ENCODE peak calls at places on chromosomes 3 and 15, in four cellular contexts. One of them, this sample, is unnamed. For H4K20me1, the result is how much of the 10 kb centered on the place peaks cover.

GRCh38 chr3:123733341-123733740 is 148.5 kb upstream of the HACD2 start:
- DNase-seq in MM.1S: no peak
- DNase-seq in mammary epithelial cell: peak
- DNase-seq in SK-N-SH: no peak
- DNase-seq in this sample: no peak

GRCh38 chr15:67107014-67107812 is 41.8 kb downstream of the SMAD3 start:
- DNase-seq in MM.1S: no peak
- DNase-seq in mammary epithelial cell: peak
- DNase-seq in SK-N-SH: no peak
- DNase-seq in this sample: peak

GRCh38 chr15:41284425-41285177 is 47.8 kb downstream of the OIP5 start:
- DNase-seq in MM.1S: peak
- DNase-seq in mammary epithelial cell: peak
- DNase-seq in SK-N-SH: peak
- DNase-seq in this sample: peak

GRCh38 chr15:31014608-31014925 is 23.1 kb upstream of the MTMR10 start:
- DNase-seq in MM.1S: no peak
- DNase-seq in mammary epithelial cell: no peak
- DNase-seq in SK-N-SH: no peak
- DNase-seq in this sample: no peak

GRCh38 chr3:19093084-19093483 is 55.2 kb upstream of the KCNH8 start:
- DNase-seq in MM.1S: no peak
- DNase-seq in mammary epithelial cell: no peak
- DNase-seq in SK-N-SH: no peak
- DNase-seq in this sample: no peak

GRCh38 chr15:78767331-78767951 is 43.8 kb downstream of the ADAMTS7 start:
- DNase-seq in MM.1S: no peak
- DNase-seq in mammary epithelial cell: no peak
- DNase-seq in SK-N-SH: no peak
- DNase-seq in this sample: peak

GRCh38 chr3:166637984-166638530 is 742.0 kb downstream of the ZBBX start:
- DNase-seq in MM.1S: no peak
- DNase-seq in mammary epithelial cell: no peak
- DNase-seq in SK-N-SH: no peak
- DNase-seq in this sample: no peak

GRCh38 chr3:11195201-11195600 is 40.9 kb downstream of the HRH1 start:
- DNase-seq in MM.1S: no peak
- DNase-seq in mammary epithelial cell: peak
- DNase-seq in SK-N-SH: peak
- DNase-seq in this sample: no peak

GRCh38 chr3:45942051-45942825 is 1.0 kb upstream of the CXCR6 start:
- DNase-seq in MM.1S: no peak
- DNase-seq in mammary epithelial cell: no peak
- DNase-seq in SK-N-SH: peak
- DNase-seq in this sample: no peak

GRCh38 chr3:164340273-164340672 is 738.0 kb downstream of the SI start:
- DNase-seq in MM.1S: no peak
- DNase-seq in mammary epithelial cell: no peak
- DNase-seq in SK-N-SH: no peak
- DNase-seq in this sample: no peak

GRCh38 chr3:118117061-118117460 is 917.6 kb downstream of the IGSF11 start:
- DNase-seq in MM.1S: no peak
- DNase-seq in mammary epithelial cell: no peak
- DNase-seq in SK-N-SH: no peak
- DNase-seq in this sample: no peak

GRCh38 chr3:24156466-24156865 is 211.4 kb downstream of the NR1D2 start:
- DNase-seq in MM.1S: no peak
- DNase-seq in mammary epithelial cell: peak
- DNase-seq in SK-N-SH: no peak
- DNase-seq in this sample: no peak

GRCh38 chr15:95793226-95793625 is 537.3 kb upstream of the NR2F2 start:
- DNase-seq in MM.1S: no peak
- DNase-seq in mammary epithelial cell: no peak
- DNase-seq in SK-N-SH: no peak
- DNase-seq in this sample: no peak

GRCh38 chr15:49831206-49831965 is 210.5 kb downstream of the DTWD1 start:
- DNase-seq in MM.1S: no peak
- DNase-seq in mammary epithelial cell: peak
- DNase-seq in SK-N-SH: no peak
- DNase-seq in this sample: peak

GRCh38 chr15:66703540-66703941 is 1.5 kb downstream of the SMAD6 start:
- DNase-seq in MM.1S: peak
- DNase-seq in mammary epithelial cell: peak
- DNase-seq in SK-N-SH: peak
- DNase-seq in this sample: peak

GRCh38 chr3:196080997-196081833 is 675 bp downstream of the TFRC start:
- DNase-seq in MM.1S: peak
- DNase-seq in mammary epithelial cell: peak
- DNase-seq in SK-N-SH: peak
- DNase-seq in this sample: peak

GRCh38 chr3:3799173-3800075 is at the start of gene LRRN1:
- DNase-seq in MM.1S: peak
- DNase-seq in mammary epithelial cell: peak
- DNase-seq in SK-N-SH: peak
- DNase-seq in this sample: peak

GRCh38 chr15:63212050-63212973 is 22.9 kb downstream of the RAB8B start:
- DNase-seq in MM.1S: no peak
- DNase-seq in mammary epithelial cell: no peak
- DNase-seq in SK-N-SH: peak
- DNase-seq in this sample: no peak

GRCh38 chr15:99445272-99445850 is 120.4 kb upstream of the MEF2A start:
- DNase-seq in MM.1S: no peak
- DNase-seq in mammary epithelial cell: no peak
- DNase-seq in SK-N-SH: peak
- DNase-seq in this sample: peak

GRCh38 chr3:112699436-112699978 is 58.6 kb upstream of the CCDC80 start:
- DNase-seq in MM.1S: no peak
- DNase-seq in mammary epithelial cell: peak
- DNase-seq in SK-N-SH: no peak
- DNase-seq in this sample: peak

GRCh38 chr3:164004205-164004604 is 1074.1 kb downstream of the SI start:
- DNase-seq in MM.1S: no peak
- DNase-seq in mammary epithelial cell: no peak
- DNase-seq in SK-N-SH: peak
- DNase-seq in this sample: no peak

GRCh38 chr15:60093273-60094067 is 89.4 kb downstream of the FOXB1 start:
- DNase-seq in MM.1S: no peak
- DNase-seq in mammary epithelial cell: no peak
- DNase-seq in SK-N-SH: no peak
- DNase-seq in this sample: no peak

GRCh38 chr3:50272911-50273688 is 4.2 kb downstream of the SEMA3B start:
- DNase-seq in MM.1S: peak
- DNase-seq in mammary epithelial cell: peak
- DNase-seq in SK-N-SH: peak
- DNase-seq in this sample: peak

GRCh38 chr15:89947338-89947829 is 34.6 kb upstream of the ARPIN start:
- DNase-seq in MM.1S: no peak
- DNase-seq in mammary epithelial cell: no peak
- DNase-seq in SK-N-SH: no peak
- DNase-seq in this sample: peak

GRCh38 chr3:174202146-174202545 is 657.0 kb upstream of the NAALADL2 start:
- DNase-seq in MM.1S: no peak
- DNase-seq in mammary epithelial cell: no peak
- DNase-seq in SK-N-SH: no peak
- DNase-seq in this sample: no peak

GRCh38 chr3:138456961-138457862 is 22.8 kb downstream of the ESYT3 start:
- DNase-seq in MM.1S: no peak
- DNase-seq in mammary epithelial cell: no peak
- DNase-seq in SK-N-SH: no peak
- DNase-seq in this sample: no peak

DNA sequence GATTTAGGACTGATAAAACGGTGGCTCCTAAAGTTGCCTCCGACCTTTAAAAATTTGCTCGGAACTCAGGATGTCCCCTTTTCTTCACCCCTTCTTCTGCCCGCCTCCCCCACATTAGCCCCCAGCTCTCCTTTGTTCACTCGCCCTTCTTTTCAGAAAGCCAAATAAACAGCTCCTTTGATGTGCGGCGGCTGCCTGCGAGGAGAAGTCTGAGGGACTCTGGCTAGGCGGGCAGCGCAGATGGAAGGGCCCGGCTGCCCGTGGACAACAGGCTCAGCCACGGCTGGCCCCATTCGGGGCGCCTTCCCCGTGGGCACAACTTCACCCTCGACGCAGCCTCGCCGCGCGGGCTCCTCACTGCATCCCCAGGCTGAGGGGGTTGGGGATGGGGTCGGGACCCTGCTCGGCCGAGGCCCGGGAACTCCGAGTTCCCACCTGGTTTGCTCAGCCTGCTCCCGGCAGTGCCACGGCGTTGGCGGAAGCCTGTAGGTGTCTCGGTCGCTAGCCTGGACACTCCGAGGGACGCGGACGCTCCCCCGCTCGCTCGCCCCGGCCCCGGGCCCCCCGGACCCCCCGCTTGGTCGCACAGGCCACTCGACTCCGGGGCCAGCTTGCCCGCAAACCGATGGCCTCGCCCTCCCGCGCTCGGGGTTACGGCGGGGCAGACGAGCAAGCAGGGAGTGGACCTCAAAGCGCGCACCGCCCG is 897 bp upstream of the TLE3 start:
- DNase-seq in MM.1S: peak
- DNase-seq in mammary epithelial cell: peak
- DNase-seq in SK-N-SH: peak
- DNase-seq in this sample: peak
- H2AFZ ChIP-seq in MM.1S: peak
- H2AFZ ChIP-seq in mammary epithelial cell: peak
- H2AFZ ChIP-seq in SK-N-SH: peak
- H2AFZ ChIP-seq in this sample: peak

DNA sequence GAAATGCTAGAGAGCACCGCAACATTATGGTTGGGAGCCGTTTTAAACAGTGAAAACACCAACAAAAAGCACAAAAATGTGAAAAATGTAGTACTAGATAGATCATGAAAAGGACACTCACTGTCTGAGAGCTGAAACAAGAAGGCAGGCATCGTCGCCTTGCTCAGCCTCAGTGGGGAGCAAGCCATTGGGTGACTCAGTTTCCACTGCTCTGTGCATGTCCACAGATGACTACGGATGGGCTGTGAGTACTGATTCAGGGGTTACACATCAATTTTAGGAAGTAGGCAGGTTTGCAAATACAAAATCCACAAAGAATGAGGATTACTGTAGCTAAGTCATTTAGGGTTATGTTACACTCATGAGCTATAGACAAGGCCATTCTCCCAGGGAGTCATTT is 10.8 kb downstream of the NOX5 start:
- DNase-seq in MM.1S: no peak
- DNase-seq in mammary epithelial cell: no peak
- DNase-seq in SK-N-SH: no peak
- DNase-seq in this sample: no peak
- H4K20me1 ChIP-seq in MM.1S: under half
- H4K20me1 ChIP-seq in mammary epithelial cell: under half
- H4K20me1 ChIP-seq in SK-N-SH: under half
- H4K20me1 ChIP-seq in this sample: under half

GRCh38 chr15:32905481-32905880 is 187.7 kb downstream of the GREM1 start:
- DNase-seq in MM.1S: no peak
- DNase-seq in mammary epithelial cell: no peak
- DNase-seq in SK-N-SH: no peak
- DNase-seq in this sample: no peak

GRCh38 chr15:32908921-32909320 is 191.1 kb downstream of the GREM1 start:
- DNase-seq in MM.1S: no peak
- DNase-seq in mammary epithelial cell: no peak
- DNase-seq in SK-N-SH: no peak
- DNase-seq in this sample: no peak

GRCh38 chr15:32910839-32911238 is 193.0 kb downstream of the GREM1 start:
- DNase-seq in MM.1S: no peak
- DNase-seq in mammary epithelial cell: no peak
- DNase-seq in SK-N-SH: peak
- DNase-seq in this sample: no peak

GRCh38 chr15:32908135-32908801 is 190.5 kb downstream of the GREM1 start:
- DNase-seq in MM.1S: peak
- DNase-seq in mammary epithelial cell: no peak
- DNase-seq in SK-N-SH: no peak
- DNase-seq in this sample: no peak

DNA sequence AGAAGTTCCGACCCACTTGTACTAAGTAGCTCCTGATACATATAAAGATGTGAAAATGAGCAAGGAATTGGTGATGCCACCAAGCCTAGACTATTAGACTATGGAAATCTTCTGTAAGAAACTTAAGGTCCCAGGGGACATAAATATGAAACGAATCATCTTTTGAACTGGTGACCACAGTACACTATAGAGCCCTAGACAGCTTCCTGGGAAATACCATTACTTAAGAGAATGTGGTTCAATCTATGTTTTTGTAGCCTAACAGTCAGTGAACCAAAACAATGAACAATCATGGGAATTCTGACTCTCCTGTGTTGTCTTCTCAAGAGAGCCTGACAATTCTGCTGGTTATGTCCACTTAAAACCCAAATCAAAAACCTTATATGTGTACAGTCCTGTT is 191.6 kb downstream of the GREM1 start:
- DNase-seq in MM.1S: no peak
- DNase-seq in mammary epithelial cell: peak
- DNase-seq in SK-N-SH: no peak
- DNase-seq in this sample: peak
- H2AFZ ChIP-seq in MM.1S: no peak
- H2AFZ ChIP-seq in mammary epithelial cell: no peak
- H2AFZ ChIP-seq in SK-N-SH: no peak
- H2AFZ ChIP-seq in this sample: no peak

DNA sequence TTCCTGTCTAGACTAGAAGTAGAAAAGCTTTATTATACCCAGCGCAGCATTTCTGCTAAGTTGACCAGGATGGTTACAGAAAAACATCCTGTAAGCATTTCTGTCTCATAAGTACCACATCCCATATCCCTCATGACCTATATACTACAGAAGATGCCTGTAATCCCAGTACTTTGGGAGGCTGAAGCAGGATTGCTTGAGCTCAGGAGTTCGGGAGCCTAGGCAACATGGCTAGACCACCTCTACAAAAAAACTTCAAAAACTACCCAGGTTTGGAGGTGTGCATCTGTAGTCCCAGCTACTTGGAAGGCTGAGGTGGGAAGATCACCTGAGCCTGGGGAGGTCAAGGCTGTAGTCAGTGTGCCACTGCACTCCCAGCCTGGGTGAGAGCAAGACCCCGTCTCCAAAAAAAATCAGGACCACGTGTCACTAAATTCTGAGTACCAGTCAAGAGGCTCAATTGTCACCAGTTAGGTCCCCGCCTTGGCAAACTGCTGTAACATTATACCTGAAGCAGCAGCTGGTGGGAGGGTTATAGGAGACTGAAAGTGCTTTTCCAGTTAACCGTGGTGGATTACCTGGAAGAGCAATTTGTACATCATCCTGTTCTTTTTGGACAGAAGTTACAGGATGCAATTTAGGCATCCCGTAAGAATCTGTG is 6.2 kb downstream of the RPL32 start:
- DNase-seq in MM.1S: no peak
- DNase-seq in mammary epithelial cell: no peak
- DNase-seq in SK-N-SH: no peak
- DNase-seq in this sample: no peak
- H4K20me1 ChIP-seq in MM.1S: under half
- H4K20me1 ChIP-seq in mammary epithelial cell: under half
- H4K20me1 ChIP-seq in SK-N-SH: half or more
- H4K20me1 ChIP-seq in this sample: half or more

GRCh38 chr3:182484682-182485081 is 308.6 kb upstream of the ATP11B start:
- DNase-seq in MM.1S: peak
- DNase-seq in mammary epithelial cell: no peak
- DNase-seq in SK-N-SH: no peak
- DNase-seq in this sample: no peak
- H2AFZ ChIP-seq in MM.1S: no peak
- H2AFZ ChIP-seq in mammary epithelial cell: no peak
- H2AFZ ChIP-seq in SK-N-SH: no peak
- H2AFZ ChIP-seq in this sample: no peak

This sample was measured in osteoblast.